ENCODE peak calls at places on chromosomes 13 and 19, in six cellular contexts. E is fibroblast of lung; D is colonic mucosa; A is Peyer's patch; O is CD8-positive, alpha-beta T cell; L is cardiac muscle cell. C is an unnamed sample.

GRCh38 chr13:51000058-51000457 is 90.5 kb downstream of the RNASEH2B start:
- DNase-seq in E (no peak), O (no peak), L (no peak), D (no peak), A (no peak), C (no peak)

GRCh38 chr13:51923983-51924539 is 62.3 kb downstream of the CCDC70 start:
- DNase-seq in E (no peak), A (no peak), L (no peak), O (no peak), D (no peak), C (peak; percentile 45)

GRCh38 chr13:30110301-30111070 is 196.9 kb downstream of the KATNAL1 start:
- DNase-seq in E (no peak), D (no peak), L (no peak), A (no peak), O (no peak), C (no peak)

GRCh38 chr19:19475845-19476828 is 39.2 kb downstream of the TSSK6 start:
- DNase-seq in D (no peak), A (no peak), E (no peak), O (no peak), L (peak; percentile 42), C (peak; percentile 64)

GRCh38 chr13:25300861-25301346 is 521 bp upstream of the NUP58 start:
- DNase-seq in O (peak; percentile 25), D (peak; percentile 31), E (no peak), L (peak; percentile 51), A (peak; percentile 52), C (peak; percentile 66)

GRCh38 chr19:50377051-50377441 is 789 bp downstream of the NR1H2 start:
- DNase-seq in E (no peak), A (peak; percentile 72), O (peak; percentile 61), L (no peak), D (peak; percentile 65), C (peak; percentile 84)

GRCh38 chr19:56476671-56477428 is at the start of gene ZNF667:
- DNase-seq in O (peak; percentile 45), A (no peak), L (peak; percentile 31), E (peak; percentile 18), D (peak; percentile 17), C (no peak)

GRCh38 chr13:42567772-42568428 is 6.1 kb upstream of the TNFSF11 start:
- DNase-seq in L (no peak), E (no peak), A (no peak), O (no peak), D (no peak), C (no peak)

GRCh38 chr19:42010245-42011126 is 16.5 kb upstream of the ATP1A3 start:
- DNase-seq in E (peak; percentile 81), A (no peak), L (peak; percentile 69), O (no peak), D (no peak), C (no peak)

GRCh38 chr19:13868663-13869062 is 8.3 kb upstream of the NANOS3 start:
- DNase-seq in L (no peak), D (no peak), E (no peak), A (no peak), O (no peak), C (no peak)

GRCh38 chr13:19818223-19818842 is 35.6 kb upstream of the PSPC1 start:
- DNase-seq in E (no peak), O (peak; percentile 37), A (peak; percentile 51), D (peak; percentile 42), L (peak; percentile 47), C (no peak)

GRCh38 chr13:59480857-59481256 is 682.9 kb downstream of the DIAPH3 start:
- DNase-seq in A (no peak), E (no peak), L (no peak), O (no peak), D (no peak), C (no peak)

GRCh38 chr13:43908156-43909126 is 28.7 kb downstream of the LACC1 start:
- DNase-seq in E (peak; percentile 78), D (no peak), L (peak; percentile 77), O (peak; percentile 8), A (no peak), C (no peak)

GRCh38 chr13:44103721-44104490 is 224.2 kb downstream of the LACC1 start:
- DNase-seq in L (no peak), O (no peak), A (no peak), E (no peak), D (peak; percentile 53), C (no peak)

GRCh38 chr13:49585220-49586157 is at the start of gene RCBTB1:
- DNase-seq in E (peak; percentile 58), O (peak; percentile 70), A (peak; percentile 84), D (peak; percentile 83), L (peak; percentile 72), C (peak; percentile 84)

GRCh38 chr13:74465279-74465678 is 331.1 kb upstream of the KLF12 start:
- DNase-seq in O (no peak), E (no peak), L (no peak), D (no peak), A (no peak), C (no peak)

GRCh38 chr19:19866599-19867248 is 1.0 kb downstream of the ZNF253 start:
- DNase-seq in L (peak; percentile 15), A (peak; percentile 48), O (peak; percentile 46), E (peak; percentile 17), D (peak; percentile 36), C (no peak)

GRCh38 chr13:60051754-60052153 is 112.0 kb downstream of the DIAPH3 start:
- DNase-seq in E (no peak), A (no peak), D (no peak), O (no peak), L (no peak), C (no peak)

GRCh38 chr13:42364613-42365000 is 92.7 kb downstream of the AKAP11 start:
- DNase-seq in L (no peak), D (no peak), E (no peak), O (no peak), A (no peak), C (no peak)

GRCh38 chr19:9144920-9145319 is 4.7 kb downstream of the ZNF317 start:
- DNase-seq in L (peak; percentile 4), D (no peak), O (no peak), E (peak; percentile 11), A (no peak), C (no peak)

GRCh38 chr13:73220966-73221720 is 162.3 kb downstream of the KLF5 start:
- DNase-seq in D (peak; percentile 40), E (no peak), A (peak; percentile 63), O (no peak), L (no peak), C (no peak)

GRCh38 chr13:73218181-73218580 is 159.4 kb downstream of the KLF5 start:
- DNase-seq in A (no peak), D (no peak), L (no peak), O (no peak), E (no peak), C (no peak)

GRCh38 chr13:73216381-73216831 is 157.6 kb downstream of the KLF5 start:
- DNase-seq in O (no peak), L (no peak), A (no peak), D (no peak), E (peak; percentile 53), C (no peak)

GRCh38 chr13:73212482-73212881 is 153.7 kb downstream of the KLF5 start:
- DNase-seq in L (peak; percentile 56), O (no peak), D (no peak), A (no peak), E (no peak), C (no peak)

DNA sequence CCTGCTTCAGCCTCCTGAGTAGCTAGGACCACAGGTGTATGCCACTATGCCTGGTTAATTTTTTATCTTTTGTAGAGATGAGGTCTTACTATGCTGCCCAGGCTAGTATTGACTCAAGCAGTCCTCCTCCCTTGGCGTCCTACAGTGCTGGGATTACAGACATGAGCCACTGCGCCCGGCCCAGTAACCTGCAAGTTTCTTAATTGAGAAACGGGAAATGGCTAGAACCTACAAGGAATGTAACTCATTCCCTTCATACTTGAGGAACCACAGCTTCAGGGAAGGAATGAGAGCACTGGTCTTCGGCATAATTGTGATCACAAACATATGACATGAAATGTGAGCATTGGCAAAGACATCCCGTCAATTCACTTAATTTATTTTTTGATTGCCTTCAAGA is 157.0 kb downstream of the KLF5 start:
- DNase-seq in E (no peak), L (peak; percentile 27), O (no peak), A (no peak), D (no peak), C (no peak)
- H3K4me1 ChIP-seq in E (no peaks in the 10 kb centered on the region), L (no peaks in the 10 kb centered on the region), O (peaks cover 9% of the 10 kb centered on the region), A (no peaks in the 10 kb centered on the region), D (no peaks in the 10 kb centered on the region), C (peaks cover 4% of the 10 kb centered on the region)

GRCh38 chr13:46622013-46622917 is 69.3 kb downstream of the LRCH1 start:
- DNase-seq in A (no peak), O (no peak), L (no peak), D (no peak), E (no peak), C (no peak)
- H3K4me3 ChIP-seq in A (no peak overlapping the region), O (no peak overlapping the region), L (no peak overlapping the region), D (no peak overlapping the region), E (no peak overlapping the region), C (no peak overlapping the region)

GRCh38 chr13:21674271-21675009 is 3.6 kb downstream of the FGF9 start:
- DNase-seq in L (no peak), A (peak; percentile 54), E (no peak), D (peak; percentile 36), O (peak; percentile 25), C (no peak)

GRCh38 chr13:21677075-21677628 is 6.3 kb downstream of the FGF9 start:
- DNase-seq in A (no peak), D (no peak), E (no peak), L (no peak), O (no peak), C (no peak)

GRCh38 chr13:21675095-21676007 is 4.5 kb downstream of the FGF9 start:
- DNase-seq in D (peak; percentile 61), L (no peak), O (peak; percentile 48), A (peak; percentile 73), E (no peak), C (no peak)

GRCh38 chr13:21673592-21674270 is 2.9 kb downstream of the FGF9 start:
- DNase-seq in L (peak; percentile 38), A (peak; percentile 81), E (peak; percentile 31), D (peak; percentile 56), O (peak; percentile 44), C (no peak)

GRCh38 chr13:21676611-21677021 is 5.7 kb downstream of the FGF9 start:
- DNase-seq in A (peak; percentile 58), E (no peak), D (peak; percentile 59), L (no peak), O (peak; percentile 14), C (no peak)
- H3K27me3 ChIP-seq in A (no peaks in the 10 kb centered on the region), E (peaks cover 43% of the 10 kb centered on the region), D (peaks cover 10% of the 10 kb centered on the region), L (peaks cover 34% of the 10 kb centered on the region), O (no peaks in the 10 kb centered on the region), C (peaks cover 69% of the 10 kb centered on the region)

DNA sequence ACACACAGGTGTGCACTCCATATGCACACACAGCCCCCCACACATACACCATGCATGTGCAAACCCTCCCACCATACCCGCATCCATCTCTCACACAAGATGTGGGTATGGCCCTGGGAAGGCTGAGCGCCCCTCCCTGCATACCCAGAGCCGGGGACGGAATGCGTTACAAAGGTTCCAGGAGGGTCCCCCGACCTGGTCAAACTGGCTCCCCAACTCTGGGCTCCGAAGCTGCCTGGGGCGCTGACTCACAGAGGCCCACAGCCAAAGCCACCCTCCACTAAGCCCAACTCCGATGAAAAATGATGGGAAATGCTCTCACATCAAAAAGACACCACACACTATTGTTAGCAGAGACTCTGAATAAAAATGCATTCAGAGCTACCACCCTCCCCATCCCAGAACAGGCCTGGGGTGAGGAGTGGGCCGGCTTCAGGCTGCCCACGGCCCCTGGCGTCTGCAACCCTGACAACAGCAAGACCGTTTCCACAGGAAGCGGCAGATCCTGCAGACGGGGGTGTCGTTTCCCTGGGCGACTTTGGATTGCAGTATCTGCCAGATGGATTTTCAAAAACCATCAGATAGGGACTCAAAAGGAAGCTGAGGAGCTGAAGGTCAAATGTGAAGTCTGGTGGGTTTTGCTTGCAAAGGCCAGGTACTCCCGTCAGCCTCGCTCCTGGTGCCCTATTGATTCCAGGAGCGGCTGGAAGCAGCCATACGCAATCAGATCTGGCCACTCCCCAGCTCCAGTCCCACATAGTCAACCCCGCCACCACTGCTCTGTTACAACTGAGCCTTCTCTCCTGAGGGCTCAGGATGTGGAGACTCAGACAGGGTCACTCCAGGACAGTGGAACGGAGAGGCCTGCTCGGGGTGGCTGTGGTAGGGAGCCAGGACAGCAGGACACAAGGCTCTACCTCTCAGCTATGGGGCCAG is 14.3 kb downstream of the PEPD start:
- DNase-seq in O (no peak), A (no peak), L (peak; percentile 20), E (no peak), D (no peak), C (no peak)
- H3K4me1 ChIP-seq in O (no peaks in the 10 kb centered on the region), A (no peaks in the 10 kb centered on the region), L (no peaks in the 10 kb centered on the region), E (no peaks in the 10 kb centered on the region), D (no peaks in the 10 kb centered on the region), C (peaks cover 26% of the 10 kb centered on the region)